ENCODE peak calls at places on chromosomes 5 and 9, in eight cellular contexts. N is A549, V is GM23248, K is neural progenitor cell, P is fibroblast of villous mesenchyme, O is LNCaP clone FGC, R is neuronal stem cell, G is transverse colon. I is an unnamed sample.

GRCh38 chr5:52783226-52783959 is 4.3 kb upstream of the ITGA1 start:
- DNase-seq in R (no peak), V (peak), N (no peak), K (no peak), G (peak), O (no peak), P (no peak), I (no peak)

GRCh38 chr5:83547889-83548288 is 76.3 kb downstream of the VCAN start:
- DNase-seq in P (no peak), V (no peak), G (no peak), R (no peak), N (no peak), K (no peak), O (no peak), I (no peak)

GRCh38 chr9:111074395-111074794 is 36.1 kb upstream of the LPAR1 start:
- DNase-seq in R (no peak), V (no peak), O (no peak), P (peak), K (no peak), N (no peak), G (no peak), I (no peak)

GRCh38 chr9:112339886-112340285 is 6.5 kb upstream of the PTBP3 start:
- DNase-seq in G (no peak), N (no peak), O (no peak), K (no peak), R (no peak), V (no peak), P (no peak), I (no peak)

GRCh38 chr9:124766815-124767554 is 4.1 kb downstream of the NR6A1 start:
- DNase-seq in R (no peak), K (no peak), N (no peak), G (no peak), P (no peak), V (no peak), O (no peak), I (no peak)

GRCh38 chr5:38853753-38854470 is 8.1 kb downstream of the OSMR start:
- DNase-seq in R (no peak), K (no peak), O (no peak), N (peak), V (peak), G (no peak), P (peak), I (peak)

GRCh38 chr5:75363726-75364495 is 26.9 kb downstream of the HMGCR start:
- DNase-seq in K (no peak), G (peak), P (no peak), N (peak), V (no peak), O (peak), R (no peak), I (no peak)

GRCh38 chr9:2727966-2728613 is 10.8 kb downstream of the KCNV2 start:
- DNase-seq in N (peak), K (peak), V (peak), G (no peak), R (no peak), O (peak), P (peak), I (peak)

GRCh38 chr5:43192558-43193170 is 639 bp downstream of the NIM1K start:
- DNase-seq in V (peak), K (peak), G (peak), N (no peak), P (peak), R (no peak), O (no peak), I (peak)

GRCh38 chr9:121322737-121323448 is 47.2 kb downstream of the STOM start:
- DNase-seq in V (no peak), N (no peak), O (no peak), G (no peak), K (no peak), P (no peak), R (no peak), I (no peak)
- H3K4me3 ChIP-seq in V (no peak), N (peak), O (no peak), G (no peak), K (no peak), P (no peak), R (no peak), I (no peak)

DNA sequence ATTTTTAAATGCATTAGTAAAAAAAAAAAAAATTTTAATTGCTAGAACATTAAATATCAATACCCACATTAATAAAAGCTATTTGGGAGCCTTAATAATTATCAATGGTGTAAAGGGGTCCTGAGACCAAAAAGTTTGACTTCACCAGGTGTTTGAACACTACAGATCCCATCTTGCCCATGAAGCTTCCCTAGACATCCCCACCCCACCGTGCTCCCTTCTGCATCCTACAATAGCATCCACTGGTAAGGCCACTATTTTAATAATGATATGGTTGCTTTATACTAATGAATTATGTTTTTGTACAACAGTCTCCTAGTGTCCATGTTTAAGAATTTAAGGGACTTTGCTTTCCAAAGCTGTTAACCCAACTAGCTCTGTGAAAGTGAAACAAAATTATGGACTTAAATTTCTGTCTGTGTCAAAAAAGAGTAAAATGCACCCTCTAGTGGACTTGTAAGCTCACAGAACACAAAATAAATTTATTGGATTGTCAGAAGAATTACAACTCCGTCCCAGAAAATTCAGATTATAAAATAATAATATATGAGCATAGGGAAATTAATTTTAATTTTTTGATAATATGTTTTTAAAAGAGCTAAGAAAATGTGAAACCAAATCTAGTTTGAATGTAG is 76.0 kb downstream of the ARL15 start:
- DNase-seq in O (no peak), K (peak), N (peak), V (peak), R (no peak), G (no peak), P (peak), I (peak)
- H3K4me3 ChIP-seq in O (no peak), K (no peak), N (no peak), V (peak), R (no peak), G (no peak), P (no peak), I (no peak)

GRCh38 chr9:87337335-87338074 is 160.2 kb upstream of the DAPK1 start:
- DNase-seq in R (peak), O (no peak), N (peak), K (peak), P (peak), G (no peak), V (peak), I (peak)
- H3K4me3 ChIP-seq in R (no peak), O (no peak), N (peak), K (peak), P (peak), G (peak), V (peak), I (peak)

GRCh38 chr5:96566775-96567174 is 95.4 kb upstream of the CAST start:
- DNase-seq in V (no peak), N (no peak), K (no peak), P (peak), R (no peak), O (no peak), G (no peak), I (no peak)

GRCh38 chr5:96563816-96564215 is 98.4 kb upstream of the CAST start:
- DNase-seq in G (no peak), N (no peak), K (no peak), P (peak), O (no peak), R (no peak), V (no peak), I (no peak)

GRCh38 chr5:96562614-96563013 is 99.6 kb upstream of the CAST start:
- DNase-seq in G (no peak), P (peak), O (no peak), N (no peak), K (no peak), R (no peak), V (peak), I (no peak)

GRCh38 chr5:96567188-96567587 is 95.0 kb upstream of the CAST start:
- DNase-seq in P (peak), K (no peak), O (no peak), R (no peak), N (no peak), V (peak), G (no peak), I (no peak)

DNA sequence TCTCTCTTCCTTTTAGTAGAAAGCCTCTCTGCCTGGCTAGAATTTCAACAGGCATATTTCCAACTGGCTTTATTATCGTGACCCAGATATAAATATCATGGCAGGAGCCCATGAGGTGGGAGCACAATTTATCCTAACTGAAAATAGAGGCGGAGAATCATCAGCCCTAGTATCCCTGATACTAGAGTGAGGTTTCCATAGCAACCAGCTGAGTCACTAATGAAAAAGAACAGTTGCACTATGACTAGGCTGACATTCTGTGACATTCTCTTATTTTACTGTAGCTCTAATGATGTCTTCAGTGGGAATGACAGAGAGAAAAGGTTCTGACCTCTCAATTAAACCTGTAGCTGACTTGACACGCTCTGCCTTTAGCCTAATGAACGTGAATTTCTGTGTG is 96.3 kb upstream of the CAST start:
- DNase-seq in R (no peak), P (peak), V (peak), N (peak), G (no peak), O (no peak), K (peak), I (no peak)
- H3K4me3 ChIP-seq in R (no peak), P (no peak), V (peak), N (no peak), G (no peak), O (no peak), K (no peak), I (no peak)

GRCh38 chr9:74173284-74173683 is 323.9 kb upstream of the RORB start:
- DNase-seq in V (no peak), R (no peak), O (no peak), N (no peak), P (no peak), G (no peak), K (no peak), I (no peak)
- H3K4me3 ChIP-seq in V (no peak), R (no peak), O (no peak), N (no peak), P (no peak), G (no peak), K (no peak), I (no peak)

GRCh38 chr5:6763191-6763590 is 50.0 kb downstream of the TENT4A start:
- DNase-seq in P (no peak), O (no peak), N (no peak), V (no peak), K (no peak), G (no peak), R (no peak), I (no peak)

GRCh38 chr5:6768590-6769230 is 55.5 kb downstream of the TENT4A start:
- DNase-seq in G (no peak), V (no peak), O (no peak), R (no peak), K (peak), P (no peak), N (no peak), I (no peak)

GRCh38 chr5:6765612-6766525 is 52.6 kb downstream of the TENT4A start:
- DNase-seq in P (peak), K (peak), N (peak), O (peak), V (peak), G (peak), R (peak), I (peak)

GRCh38 chr5:6767481-6768063 is 54.3 kb downstream of the TENT4A start:
- DNase-seq in R (no peak), V (no peak), G (no peak), N (no peak), O (no peak), P (no peak), K (no peak), I (no peak)

DNA sequence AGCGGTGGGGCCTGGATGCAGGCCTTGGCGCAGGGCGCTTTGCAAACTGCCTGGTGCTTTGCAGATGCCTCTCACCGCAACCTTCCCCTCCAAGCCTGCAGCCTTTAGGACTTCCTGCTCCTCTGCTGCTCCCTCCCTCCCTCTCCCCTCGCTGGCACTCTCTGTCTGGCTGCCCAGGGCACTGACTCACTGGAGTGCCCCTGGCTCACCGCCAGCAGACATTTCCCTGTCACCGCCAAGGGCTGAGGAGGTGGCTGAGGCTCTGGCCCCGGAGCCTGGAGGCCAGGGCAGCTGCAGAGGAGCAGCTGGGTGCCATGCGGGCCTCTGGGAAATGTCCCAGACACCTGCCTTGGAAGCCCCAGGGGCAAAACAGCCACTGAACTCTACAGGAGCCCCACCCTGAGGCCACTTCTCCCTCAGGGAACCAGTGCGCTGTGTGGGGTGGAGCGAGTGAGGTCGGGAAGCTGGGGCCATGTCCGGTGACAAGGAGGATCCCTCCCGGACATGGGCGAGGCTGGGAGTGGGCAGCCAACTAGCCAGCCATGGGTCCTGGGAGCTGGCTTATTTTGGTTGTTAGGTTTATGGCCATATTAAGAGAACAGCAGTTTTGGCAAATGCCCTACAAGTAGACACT is 53.4 kb downstream of the TENT4A start:
- DNase-seq in V (peak), N (peak), O (peak), K (no peak), G (peak), P (peak), R (no peak), I (peak)
- H3K4me3 ChIP-seq in V (no peak), N (peak), O (peak), K (no peak), G (no peak), P (no peak), R (no peak), I (no peak)